ENCODE peak calls at places on chromosomes 3 and 15, in nine cellular contexts. One of them, this sample, is unnamed.

GRCh38 chr3:52568066-52568465 is 31.7 kb downstream of the UQCC5 start:
- DNase-seq in DMS79: no peak
- DNase-seq in NCI-H748 treated with DMSO at 0.1 percent for 48 hours: no peak
- DNase-seq in stimulated activated naive B cell treated with anti-CD40 and anti-IgM and Interleukin-4, amounts not matched to agents 10 μg/mL and 1 μg/mL and 100 μg/mL, for 72 hours: no peak
- DNase-seq in NCI-H187: no peak
- DNase-seq in stimulated activated CD4-positive, alpha-beta T cell treated with anti-CD3 and anti-CD28 coated beads, Interleukin-15, amount 100 ng/mL, for 24 hours: no peak
- DNase-seq in NCI-H345: no peak
- DNase-seq in posterior vena cava: no peak
- DNase-seq in AG04450: no peak
- DNase-seq in this sample: peak

GRCh38 chr3:15982667-15983145 is 184.9 kb upstream of the ANKRD28 start:
- DNase-seq in posterior vena cava: no peak
- DNase-seq in stimulated activated CD4-positive, alpha-beta T cell treated with anti-CD3 and anti-CD28 coated beads, Interleukin-15, amount 100 ng/mL, for 24 hours: no peak
- DNase-seq in NCI-H345: no peak
- DNase-seq in DMS79: peak
- DNase-seq in NCI-H748 treated with DMSO at 0.1 percent for 48 hours: no peak
- DNase-seq in NCI-H187: no peak
- DNase-seq in stimulated activated naive B cell treated with anti-CD40 and anti-IgM and Interleukin-4, amounts not matched to agents 10 μg/mL and 1 μg/mL and 100 μg/mL, for 72 hours: no peak
- DNase-seq in AG04450: peak
- DNase-seq in this sample: peak

GRCh38 chr15:85759391-85759790 is 35.3 kb downstream of the KLHL25 start:
- DNase-seq in stimulated activated CD4-positive, alpha-beta T cell treated with anti-CD3 and anti-CD28 coated beads, Interleukin-15, amount 100 ng/mL, for 24 hours: no peak
- DNase-seq in DMS79: no peak
- DNase-seq in NCI-H345: no peak
- DNase-seq in AG04450: no peak
- DNase-seq in stimulated activated naive B cell treated with anti-CD40 and anti-IgM and Interleukin-4, amounts not matched to agents 10 μg/mL and 1 μg/mL and 100 μg/mL, for 72 hours: no peak
- DNase-seq in posterior vena cava: peak
- DNase-seq in NCI-H748 treated with DMSO at 0.1 percent for 48 hours: no peak
- DNase-seq in NCI-H187: no peak
- DNase-seq in this sample: no peak

GRCh38 chr3:32457971-32458471 is 44.6 kb downstream of the CMTM6 start:
- DNase-seq in posterior vena cava: no peak
- DNase-seq in stimulated activated naive B cell treated with anti-CD40 and anti-IgM and Interleukin-4, amounts not matched to agents 10 μg/mL and 1 μg/mL and 100 μg/mL, for 72 hours: peak
- DNase-seq in NCI-H187: no peak
- DNase-seq in NCI-H345: peak
- DNase-seq in NCI-H748 treated with DMSO at 0.1 percent for 48 hours: no peak
- DNase-seq in AG04450: no peak
- DNase-seq in stimulated activated CD4-positive, alpha-beta T cell treated with anti-CD3 and anti-CD28 coated beads, Interleukin-15, amount 100 ng/mL, for 24 hours: peak
- DNase-seq in DMS79: no peak
- DNase-seq in this sample: no peak

GRCh38 chr15:69380100-69380725 is 33.9 kb upstream of the KIF23 start:
- DNase-seq in NCI-H187: no peak
- DNase-seq in NCI-H345: no peak
- DNase-seq in stimulated activated naive B cell treated with anti-CD40 and anti-IgM and Interleukin-4, amounts not matched to agents 10 μg/mL and 1 μg/mL and 100 μg/mL, for 72 hours: no peak
- DNase-seq in NCI-H748 treated with DMSO at 0.1 percent for 48 hours: no peak
- DNase-seq in posterior vena cava: no peak
- DNase-seq in stimulated activated CD4-positive, alpha-beta T cell treated with anti-CD3 and anti-CD28 coated beads, Interleukin-15, amount 100 ng/mL, for 24 hours: no peak
- DNase-seq in DMS79: no peak
- DNase-seq in AG04450: no peak
- DNase-seq in this sample: no peak

GRCh38 chr3:122929576-122930365 is 97.8 kb downstream of the SEMA5B start:
- DNase-seq in NCI-H345: no peak
- DNase-seq in AG04450: no peak
- DNase-seq in stimulated activated naive B cell treated with anti-CD40 and anti-IgM and Interleukin-4, amounts not matched to agents 10 μg/mL and 1 μg/mL and 100 μg/mL, for 72 hours: no peak
- DNase-seq in DMS79: no peak
- DNase-seq in NCI-H187: no peak
- DNase-seq in posterior vena cava: peak
- DNase-seq in NCI-H748 treated with DMSO at 0.1 percent for 48 hours: no peak
- DNase-seq in stimulated activated CD4-positive, alpha-beta T cell treated with anti-CD3 and anti-CD28 coated beads, Interleukin-15, amount 100 ng/mL, for 24 hours: no peak
- DNase-seq in this sample: no peak

GRCh38 chr3:3015472-3016089 is 94.6 kb downstream of the IL5RA start:
- DNase-seq in AG04450: no peak
- DNase-seq in DMS79: no peak
- DNase-seq in NCI-H748 treated with DMSO at 0.1 percent for 48 hours: peak
- DNase-seq in NCI-H345: peak
- DNase-seq in posterior vena cava: no peak
- DNase-seq in stimulated activated naive B cell treated with anti-CD40 and anti-IgM and Interleukin-4, amounts not matched to agents 10 μg/mL and 1 μg/mL and 100 μg/mL, for 72 hours: no peak
- DNase-seq in NCI-H187: no peak
- DNase-seq in stimulated activated CD4-positive, alpha-beta T cell treated with anti-CD3 and anti-CD28 coated beads, Interleukin-15, amount 100 ng/mL, for 24 hours: no peak
- DNase-seq in this sample: no peak

GRCh38 chr15:69979269-69979668 is 118.4 kb downstream of the TLE3 start:
- DNase-seq in NCI-H187: no peak
- DNase-seq in stimulated activated CD4-positive, alpha-beta T cell treated with anti-CD3 and anti-CD28 coated beads, Interleukin-15, amount 100 ng/mL, for 24 hours: peak
- DNase-seq in DMS79: no peak
- DNase-seq in AG04450: no peak
- DNase-seq in NCI-H748 treated with DMSO at 0.1 percent for 48 hours: no peak
- DNase-seq in NCI-H345: no peak
- DNase-seq in stimulated activated naive B cell treated with anti-CD40 and anti-IgM and Interleukin-4, amounts not matched to agents 10 μg/mL and 1 μg/mL and 100 μg/mL, for 72 hours: peak
- DNase-seq in posterior vena cava: no peak
- DNase-seq in this sample: no peak

GRCh38 chr3:72379500-72380187 is 468.6 kb downstream of the SHQ1 start:
- DNase-seq in posterior vena cava: no peak
- DNase-seq in stimulated activated CD4-positive, alpha-beta T cell treated with anti-CD3 and anti-CD28 coated beads, Interleukin-15, amount 100 ng/mL, for 24 hours: no peak
- DNase-seq in NCI-H187: no peak
- DNase-seq in DMS79: no peak
- DNase-seq in NCI-H345: peak
- DNase-seq in NCI-H748 treated with DMSO at 0.1 percent for 48 hours: no peak
- DNase-seq in AG04450: no peak
- DNase-seq in stimulated activated naive B cell treated with anti-CD40 and anti-IgM and Interleukin-4, amounts not matched to agents 10 μg/mL and 1 μg/mL and 100 μg/mL, for 72 hours: no peak
- DNase-seq in this sample: no peak

GRCh38 chr3:128323206-128324081 is 143.2 kb downstream of the DNAJB8 start:
- DNase-seq in AG04450: no peak
- DNase-seq in NCI-H345: no peak
- DNase-seq in posterior vena cava: no peak
- DNase-seq in NCI-H748 treated with DMSO at 0.1 percent for 48 hours: no peak
- DNase-seq in stimulated activated CD4-positive, alpha-beta T cell treated with anti-CD3 and anti-CD28 coated beads, Interleukin-15, amount 100 ng/mL, for 24 hours: no peak
- DNase-seq in stimulated activated naive B cell treated with anti-CD40 and anti-IgM and Interleukin-4, amounts not matched to agents 10 μg/mL and 1 μg/mL and 100 μg/mL, for 72 hours: no peak
- DNase-seq in DMS79: no peak
- DNase-seq in NCI-H187: no peak
- DNase-seq in this sample: no peak

GRCh38 chr15:31930967-31931366 is 99.3 kb upstream of the CHRNA7 start:
- DNase-seq in DMS79: no peak
- DNase-seq in posterior vena cava: no peak
- DNase-seq in stimulated activated naive B cell treated with anti-CD40 and anti-IgM and Interleukin-4, amounts not matched to agents 10 μg/mL and 1 μg/mL and 100 μg/mL, for 72 hours: peak
- DNase-seq in NCI-H187: no peak
- DNase-seq in stimulated activated CD4-positive, alpha-beta T cell treated with anti-CD3 and anti-CD28 coated beads, Interleukin-15, amount 100 ng/mL, for 24 hours: peak
- DNase-seq in NCI-H748 treated with DMSO at 0.1 percent for 48 hours: no peak
- DNase-seq in NCI-H345: no peak
- DNase-seq in AG04450: no peak
- DNase-seq in this sample: no peak

GRCh38 chr3:98573231-98573728 is 20.1 kb downstream of the CPOX start:
- DNase-seq in NCI-H187: no peak
- DNase-seq in AG04450: no peak
- DNase-seq in stimulated activated CD4-positive, alpha-beta T cell treated with anti-CD3 and anti-CD28 coated beads, Interleukin-15, amount 100 ng/mL, for 24 hours: no peak
- DNase-seq in NCI-H345: no peak
- DNase-seq in posterior vena cava: no peak
- DNase-seq in stimulated activated naive B cell treated with anti-CD40 and anti-IgM and Interleukin-4, amounts not matched to agents 10 μg/mL and 1 μg/mL and 100 μg/mL, for 72 hours: no peak
- DNase-seq in NCI-H748 treated with DMSO at 0.1 percent for 48 hours: no peak
- DNase-seq in DMS79: no peak
- DNase-seq in this sample: no peak

This sample was measured in PC-9.